ENCODE peak calls at places on chromosomes 5 and 9, in six cellular contexts. One of them, this sample, is unnamed.

GRCh38 chr9:121725008-121725795 is 73.8 kb downstream of the DAB2IP start:
- DNase-seq in naive thymus-derived CD4-positive, alpha-beta T cell: no peak
- DNase-seq in dorsolateral prefrontal cortex: peak; percentile 90
- DNase-seq in naive thymus-derived CD8-positive, alpha-beta T cell: no peak
- DNase-seq in IMR-90: peak; percentile 100
- DNase-seq in iPS-NIHi11: no peak
- DNase-seq in this sample: peak; percentile 46

GRCh38 chr5:131758520-131758900 is 38.3 kb downstream of the FNIP1 start:
- DNase-seq in naive thymus-derived CD4-positive, alpha-beta T cell: no peak
- DNase-seq in IMR-90: peak; percentile 57
- DNase-seq in naive thymus-derived CD8-positive, alpha-beta T cell: no peak
- DNase-seq in dorsolateral prefrontal cortex: no peak
- DNase-seq in iPS-NIHi11: no peak
- DNase-seq in this sample: no peak

GRCh38 chr9:6686396-6686795 is 40.9 kb upstream of the GLDC start:
- DNase-seq in iPS-NIHi11: no peak
- DNase-seq in naive thymus-derived CD4-positive, alpha-beta T cell: no peak
- DNase-seq in naive thymus-derived CD8-positive, alpha-beta T cell: no peak
- DNase-seq in IMR-90: peak; percentile 41
- DNase-seq in dorsolateral prefrontal cortex: no peak
- DNase-seq in this sample: no peak

GRCh38 chr9:136714096-136714875 is 1.9 kb downstream of the DIPK1B start:
- DNase-seq in IMR-90: no peak
- DNase-seq in iPS-NIHi11: no peak
- DNase-seq in dorsolateral prefrontal cortex: no peak
- DNase-seq in naive thymus-derived CD4-positive, alpha-beta T cell: no peak
- DNase-seq in naive thymus-derived CD8-positive, alpha-beta T cell: no peak
- DNase-seq in this sample: no peak

GRCh38 chr5:155275214-155275613 is 261.7 kb downstream of the KIF4B start:
- DNase-seq in naive thymus-derived CD8-positive, alpha-beta T cell: no peak
- DNase-seq in naive thymus-derived CD4-positive, alpha-beta T cell: no peak
- DNase-seq in iPS-NIHi11: no peak
- DNase-seq in dorsolateral prefrontal cortex: no peak
- DNase-seq in IMR-90: no peak
- DNase-seq in this sample: no peak

GRCh38 chr9:10700266-10700665 is 87.5 kb upstream of the PTPRD start:
- DNase-seq in dorsolateral prefrontal cortex: no peak
- DNase-seq in iPS-NIHi11: no peak
- DNase-seq in naive thymus-derived CD4-positive, alpha-beta T cell: no peak
- DNase-seq in naive thymus-derived CD8-positive, alpha-beta T cell: no peak
- DNase-seq in IMR-90: no peak
- DNase-seq in this sample: no peak

GRCh38 chr5:89473196-89473595 is 590.2 kb upstream of the MEF2C start:
- DNase-seq in dorsolateral prefrontal cortex: no peak
- DNase-seq in IMR-90: no peak
- DNase-seq in iPS-NIHi11: no peak
- DNase-seq in naive thymus-derived CD4-positive, alpha-beta T cell: no peak
- DNase-seq in naive thymus-derived CD8-positive, alpha-beta T cell: no peak
- DNase-seq in this sample: no peak

GRCh38 chr5:74865799-74866652 is at the start of gene FAM169A:
- DNase-seq in dorsolateral prefrontal cortex: peak; percentile 55
- DNase-seq in naive thymus-derived CD8-positive, alpha-beta T cell: peak; percentile 75
- DNase-seq in IMR-90: peak; percentile 4
- DNase-seq in naive thymus-derived CD4-positive, alpha-beta T cell: peak; percentile 61
- DNase-seq in iPS-NIHi11: peak; percentile 76
- DNase-seq in this sample: peak; percentile 75

GRCh38 chr5:124808842-124809268 is 62.4 kb upstream of the ZNF608 start:
- DNase-seq in naive thymus-derived CD4-positive, alpha-beta T cell: no peak
- DNase-seq in IMR-90: no peak
- DNase-seq in naive thymus-derived CD8-positive, alpha-beta T cell: no peak
- DNase-seq in dorsolateral prefrontal cortex: no peak
- DNase-seq in iPS-NIHi11: no peak
- DNase-seq in this sample: no peak

This sample was measured in head of caudate nucleus.